ENCODE peak calls at places on chromosomes 11 and 22, in six cellular contexts. One of them, this sample, is unnamed. For H3K27me3, the result is how much of the 10 kb centered on the place peaks cover.

GRCh38 chr11:45100338-45100737 is 46.1 kb upstream of the PRDM11 start:
- DNase-seq in SK-N-SH: peak
- DNase-seq in upper lobe of left lung: no peak
- DNase-seq in stomach: no peak
- DNase-seq in esophagus muscularis mucosa: peak
- DNase-seq in transverse colon: no peak
- DNase-seq in this sample: no peak

GRCh38 chr11:108223449-108224149 is 732 bp downstream of the ATM start:
- DNase-seq in upper lobe of left lung: no peak
- DNase-seq in transverse colon: no peak
- DNase-seq in SK-N-SH: no peak
- DNase-seq in stomach: no peak
- DNase-seq in esophagus muscularis mucosa: no peak
- DNase-seq in this sample: no peak

GRCh38 chr11:61756452-61757212 is 4.2 kb downstream of the MYRF start:
- DNase-seq in SK-N-SH: no peak
- DNase-seq in stomach: peak
- DNase-seq in upper lobe of left lung: no peak
- DNase-seq in esophagus muscularis mucosa: no peak
- DNase-seq in transverse colon: peak
- DNase-seq in this sample: no peak

GRCh38 chr11:123373754-123374621 is 56.1 kb upstream of the GRAMD1B start:
- DNase-seq in upper lobe of left lung: no peak
- DNase-seq in esophagus muscularis mucosa: no peak
- DNase-seq in stomach: no peak
- DNase-seq in transverse colon: no peak
- DNase-seq in SK-N-SH: no peak
- DNase-seq in this sample: no peak

GRCh38 chr11:68213555-68214172 is 568 bp upstream of the KMT5B start:
- DNase-seq in upper lobe of left lung: peak
- DNase-seq in esophagus muscularis mucosa: peak
- DNase-seq in transverse colon: peak
- DNase-seq in stomach: peak
- DNase-seq in SK-N-SH: peak
- DNase-seq in this sample: peak

GRCh38 chr11:75273331-75273988 is 32.9 kb downstream of the TPBGL start:
- DNase-seq in upper lobe of left lung: peak
- DNase-seq in esophagus muscularis mucosa: no peak
- DNase-seq in SK-N-SH: no peak
- DNase-seq in stomach: no peak
- DNase-seq in transverse colon: no peak
- DNase-seq in this sample: peak

GRCh38 chr11:14451825-14452224 is 47.8 kb downstream of the COPB1 start:
- DNase-seq in esophagus muscularis mucosa: no peak
- DNase-seq in SK-N-SH: no peak
- DNase-seq in stomach: no peak
- DNase-seq in transverse colon: no peak
- DNase-seq in upper lobe of left lung: no peak
- DNase-seq in this sample: no peak

GRCh38 chr11:90204832-90205646 is 17.8 kb downstream of the CHORDC1 start:
- DNase-seq in esophagus muscularis mucosa: no peak
- DNase-seq in transverse colon: no peak
- DNase-seq in SK-N-SH: peak
- DNase-seq in stomach: no peak
- DNase-seq in upper lobe of left lung: no peak
- DNase-seq in this sample: no peak

GRCh38 chr11:12100886-12101285 is 9.5 kb upstream of the MICAL2 start:
- DNase-seq in transverse colon: no peak
- DNase-seq in stomach: no peak
- DNase-seq in upper lobe of left lung: peak
- DNase-seq in esophagus muscularis mucosa: no peak
- DNase-seq in SK-N-SH: no peak
- DNase-seq in this sample: no peak

GRCh38 chr11:107705027-107705426 is 6.8 kb downstream of the SLN start:
- DNase-seq in transverse colon: no peak
- DNase-seq in upper lobe of left lung: no peak
- DNase-seq in SK-N-SH: no peak
- DNase-seq in stomach: no peak
- DNase-seq in esophagus muscularis mucosa: no peak
- DNase-seq in this sample: no peak

GRCh38 chr22:30718938-30719337 is 24.3 kb downstream of the OSBP2 start:
- DNase-seq in esophagus muscularis mucosa: no peak
- DNase-seq in upper lobe of left lung: no peak
- DNase-seq in transverse colon: no peak
- DNase-seq in SK-N-SH: no peak
- DNase-seq in stomach: no peak
- DNase-seq in this sample: no peak

GRCh38 chr11:117818036-117818858 is 6.3 kb downstream of the FXYD2 start:
- DNase-seq in SK-N-SH: no peak
- DNase-seq in stomach: no peak
- DNase-seq in esophagus muscularis mucosa: no peak
- DNase-seq in transverse colon: no peak
- DNase-seq in upper lobe of left lung: no peak
- DNase-seq in this sample: no peak

GRCh38 chr11:35077709-35078695 is 61.0 kb upstream of the CD44 start:
- DNase-seq in SK-N-SH: no peak
- DNase-seq in upper lobe of left lung: no peak
- DNase-seq in stomach: no peak
- DNase-seq in transverse colon: no peak
- DNase-seq in esophagus muscularis mucosa: no peak
- DNase-seq in this sample: no peak

GRCh38 chr11:77140231-77140959 is 12.3 kb downstream of the MYO7A start:
- DNase-seq in transverse colon: no peak
- DNase-seq in stomach: no peak
- DNase-seq in esophagus muscularis mucosa: no peak
- DNase-seq in SK-N-SH: peak
- DNase-seq in upper lobe of left lung: no peak
- DNase-seq in this sample: peak

GRCh38 chr22:46346680-46347405 is 11.3 kb downstream of the TRMU start:
- DNase-seq in upper lobe of left lung: peak
- DNase-seq in SK-N-SH: no peak
- DNase-seq in esophagus muscularis mucosa: no peak
- DNase-seq in stomach: peak
- DNase-seq in transverse colon: no peak
- DNase-seq in this sample: no peak

GRCh38 chr11:134916829-134917228 is 504.8 kb upstream of the B3GAT1 start:
- DNase-seq in transverse colon: no peak
- DNase-seq in stomach: no peak
- DNase-seq in upper lobe of left lung: no peak
- DNase-seq in SK-N-SH: no peak
- DNase-seq in esophagus muscularis mucosa: no peak
- DNase-seq in this sample: no peak

GRCh38 chr22:44091021-44091721 is 67.1 kb downstream of the PARVB start:
- DNase-seq in stomach: no peak
- DNase-seq in esophagus muscularis mucosa: no peak
- DNase-seq in upper lobe of left lung: no peak
- DNase-seq in SK-N-SH: peak
- DNase-seq in transverse colon: no peak
- DNase-seq in this sample: no peak

GRCh38 chr22:19705181-19705934 is 8.9 kb upstream of the SEPTIN5 start:
- DNase-seq in stomach: no peak
- DNase-seq in upper lobe of left lung: peak
- DNase-seq in SK-N-SH: no peak
- DNase-seq in transverse colon: no peak
- DNase-seq in esophagus muscularis mucosa: no peak
- DNase-seq in this sample: no peak

GRCh38 chr11:105054723-105055492 is 9.8 kb upstream of the CARD16 start:
- DNase-seq in transverse colon: no peak
- DNase-seq in stomach: no peak
- DNase-seq in SK-N-SH: no peak
- DNase-seq in upper lobe of left lung: no peak
- DNase-seq in esophagus muscularis mucosa: no peak
- DNase-seq in this sample: no peak

GRCh38 chr11:1751521-1751921 is 1.1 kb upstream of the IFITM10 start:
- DNase-seq in transverse colon: no peak
- DNase-seq in stomach: no peak
- DNase-seq in upper lobe of left lung: no peak
- DNase-seq in esophagus muscularis mucosa: no peak
- DNase-seq in SK-N-SH: no peak
- DNase-seq in this sample: no peak

GRCh38 chr22:45322873-45323525 is 13.3 kb downstream of the FAM118A start:
- DNase-seq in stomach: no peak
- DNase-seq in esophagus muscularis mucosa: no peak
- DNase-seq in SK-N-SH: no peak
- DNase-seq in transverse colon: no peak
- DNase-seq in upper lobe of left lung: no peak
- DNase-seq in this sample: no peak

GRCh38 chr22:23691748-23692423 is 1.1 kb downstream of the RGL4 start:
- DNase-seq in SK-N-SH: no peak
- DNase-seq in stomach: no peak
- DNase-seq in esophagus muscularis mucosa: no peak
- DNase-seq in transverse colon: no peak
- DNase-seq in upper lobe of left lung: no peak
- DNase-seq in this sample: no peak

DNA sequence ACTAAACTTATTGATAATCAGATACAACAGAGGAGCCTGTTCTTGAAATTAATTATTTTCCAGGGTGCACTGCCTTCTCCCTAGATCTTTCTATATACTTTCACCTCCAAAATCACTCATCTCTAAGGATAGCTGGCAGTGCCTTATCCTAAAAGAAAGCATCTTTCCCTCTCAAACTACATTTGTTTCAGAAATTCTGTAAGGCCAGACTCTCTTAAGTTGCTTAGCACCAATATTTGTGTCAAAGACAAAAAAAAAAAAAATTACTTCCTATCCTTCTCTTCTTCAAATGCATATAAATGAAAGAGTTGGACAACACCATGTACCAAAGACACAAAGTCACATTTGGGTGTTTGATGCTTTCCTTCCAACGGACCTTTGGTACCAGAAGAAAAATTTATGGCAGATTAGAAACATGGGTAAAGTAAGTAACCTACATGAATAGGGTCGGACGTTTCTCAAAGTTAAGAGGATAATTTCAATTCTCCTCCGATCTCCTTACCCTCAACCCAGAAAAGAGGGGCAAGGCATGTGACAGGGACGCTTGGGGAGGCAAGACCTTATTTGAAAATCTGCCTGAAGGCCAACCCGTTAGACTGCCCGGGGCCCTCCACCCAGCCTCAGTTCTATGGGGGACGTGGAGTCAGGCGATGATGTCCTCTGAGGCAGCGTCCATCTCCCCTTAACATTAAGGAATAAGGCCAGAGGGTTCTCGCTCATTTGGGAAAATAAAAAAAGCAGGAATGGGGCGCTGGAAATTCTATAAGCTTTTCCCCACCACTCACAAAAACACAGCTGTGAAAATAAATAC is 66.3 kb downstream of the ETS1 start:
- DNase-seq in stomach: no peak
- DNase-seq in transverse colon: no peak
- DNase-seq in SK-N-SH: no peak
- DNase-seq in upper lobe of left lung: no peak
- DNase-seq in esophagus muscularis mucosa: no peak
- DNase-seq in this sample: no peak
- H3K27me3 ChIP-seq in stomach: under half
- H3K27me3 ChIP-seq in transverse colon: under half
- H3K27me3 ChIP-seq in SK-N-SH: under half
- H3K27me3 ChIP-seq in upper lobe of left lung: under half
- H3K27me3 ChIP-seq in esophagus muscularis mucosa: under half
- H3K27me3 ChIP-seq in this sample: under half

GRCh38 chr11:57646221-57646620 is 3.5 kb downstream of the YPEL4 start:
- DNase-seq in SK-N-SH: no peak
- DNase-seq in transverse colon: no peak
- DNase-seq in esophagus muscularis mucosa: no peak
- DNase-seq in upper lobe of left lung: peak
- DNase-seq in stomach: no peak
- DNase-seq in this sample: peak

GRCh38 chr11:57647368-57647767 is 2.3 kb downstream of the YPEL4 start:
- DNase-seq in esophagus muscularis mucosa: no peak
- DNase-seq in upper lobe of left lung: no peak
- DNase-seq in transverse colon: no peak
- DNase-seq in SK-N-SH: peak
- DNase-seq in stomach: no peak
- DNase-seq in this sample: no peak

GRCh38 chr11:57647960-57648776 is 1.5 kb downstream of the YPEL4 start:
- DNase-seq in esophagus muscularis mucosa: no peak
- DNase-seq in SK-N-SH: peak
- DNase-seq in stomach: no peak
- DNase-seq in upper lobe of left lung: no peak
- DNase-seq in transverse colon: no peak
- DNase-seq in this sample: no peak

GRCh38 chr11:57645716-57646085 is 4.0 kb downstream of the YPEL4 start:
- DNase-seq in transverse colon: no peak
- DNase-seq in stomach: no peak
- DNase-seq in SK-N-SH: no peak
- DNase-seq in upper lobe of left lung: no peak
- DNase-seq in esophagus muscularis mucosa: no peak
- DNase-seq in this sample: peak

DNA sequence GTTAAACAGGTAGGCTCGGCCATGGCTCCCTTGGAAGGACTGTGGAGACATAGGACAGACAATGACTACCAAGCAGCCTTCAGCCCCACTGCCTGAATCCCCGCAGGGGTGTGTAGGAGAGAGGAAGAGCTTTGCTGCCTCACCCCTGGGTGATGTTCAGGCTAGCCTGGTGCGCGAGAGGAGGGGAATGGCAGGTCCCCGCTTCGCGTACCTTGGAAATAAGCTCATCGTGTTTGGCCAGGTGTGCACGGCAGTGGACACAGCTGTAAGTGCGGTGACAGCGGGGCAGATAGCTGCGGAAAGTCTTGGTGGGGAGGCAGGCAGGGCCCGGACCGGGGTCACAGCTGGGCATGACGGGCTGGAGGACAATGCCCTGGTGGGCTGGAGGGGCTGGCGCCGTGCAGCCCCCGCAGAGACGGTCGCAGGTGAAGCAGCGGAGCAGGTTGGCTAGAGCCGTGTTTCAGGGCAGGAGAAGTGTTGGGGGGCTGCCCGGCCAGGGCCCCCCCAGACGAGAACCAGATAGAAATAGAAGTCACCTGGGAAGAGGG is 2.9 kb downstream of the YPEL4 start:
- DNase-seq in upper lobe of left lung: no peak
- DNase-seq in esophagus muscularis mucosa: no peak
- DNase-seq in stomach: no peak
- DNase-seq in SK-N-SH: no peak
- DNase-seq in transverse colon: no peak
- DNase-seq in this sample: peak
- H3K4me3 ChIP-seq in upper lobe of left lung: no peak
- H3K4me3 ChIP-seq in esophagus muscularis mucosa: no peak
- H3K4me3 ChIP-seq in stomach: no peak
- H3K4me3 ChIP-seq in SK-N-SH: no peak
- H3K4me3 ChIP-seq in transverse colon: no peak
- H3K4me3 ChIP-seq in this sample: no peak

GRCh38 chr11:95832763-95833162 is 42.5 kb downstream of the CEP57 start:
- DNase-seq in upper lobe of left lung: no peak
- DNase-seq in esophagus muscularis mucosa: no peak
- DNase-seq in stomach: no peak
- DNase-seq in SK-N-SH: no peak
- DNase-seq in transverse colon: no peak
- DNase-seq in this sample: no peak
- TF ChIP-seq EP300 in upper lobe of left lung: no peak
- TF ChIP-seq EP300 in esophagus muscularis mucosa: no peak
- TF ChIP-seq EP300 in stomach: no peak
- TF ChIP-seq EP300 in SK-N-SH: no peak
- TF ChIP-seq EP300 in transverse colon: no peak
- TF ChIP-seq EP300 in this sample: no peak

DNA sequence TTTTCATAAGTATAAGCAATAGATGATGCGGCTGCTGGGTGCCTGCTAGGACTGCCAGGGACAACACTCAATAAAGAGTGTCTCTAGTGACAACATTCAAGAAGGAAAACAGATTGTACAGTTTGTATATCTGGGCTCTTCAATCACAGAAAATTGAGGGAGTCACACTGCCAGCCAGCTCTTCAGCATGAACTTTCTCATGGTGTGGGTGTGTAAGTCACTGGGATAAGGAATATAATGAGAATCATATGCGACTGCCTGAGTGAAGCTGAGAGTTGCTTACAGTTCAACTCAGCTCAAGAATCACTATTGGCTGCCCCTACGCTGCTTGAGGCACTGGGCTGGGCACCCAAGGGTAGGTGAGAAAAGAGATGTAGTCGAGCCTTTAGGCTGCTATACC is 328.1 kb upstream of the PITPNB start:
- DNase-seq in SK-N-SH: no peak
- DNase-seq in esophagus muscularis mucosa: no peak
- DNase-seq in upper lobe of left lung: no peak
- DNase-seq in stomach: no peak
- DNase-seq in transverse colon: no peak
- DNase-seq in this sample: no peak
- H3K27me3 ChIP-seq in SK-N-SH: under half
- H3K27me3 ChIP-seq in esophagus muscularis mucosa: under half
- H3K27me3 ChIP-seq in upper lobe of left lung: under half
- H3K27me3 ChIP-seq in stomach: under half
- H3K27me3 ChIP-seq in transverse colon: under half
- H3K27me3 ChIP-seq in this sample: under half

This sample was measured in ovary.